ENCODE peak calls at places on chromosomes 7 and 10, in seven cellular contexts. E is non-pigmented ciliary epithelial cell; C is KBM-7; N is stromal cell of bone marrow; T is stimulated activated CD4-positive, alpha-beta T cell treated with anti-CD3 and anti-CD28 coated beads, Interleukin-12 subunit alpha, Interleukin-12 subunit beta, amount 100 ng/mL, for 48 hours; F is C1 segment of cervical spinal cord; U is HFF-Myc. B is an unnamed sample.

GRCh38 chr7:155363852-155364600 is 66.3 kb downstream of the INSIG1 start:
- DNase-seq in C (no peak), U (no peak), E (no peak), N (no peak), F (no peak), T (no peak), B (no peak)

GRCh38 chr10:102153093-102153620 is 968 bp downstream of the NOLC1 start:
- DNase-seq in N (no peak), E (no peak), T (no peak), C (peak), F (no peak), U (no peak), B (no peak)

GRCh38 chr7:96521068-96521629 is 188.5 kb downstream of the SEM1 start:
- DNase-seq in F (no peak), E (no peak), C (no peak), U (no peak), T (no peak), N (no peak), B (no peak)

GRCh38 chr7:111903797-111904196 is 302.4 kb downstream of the DOCK4 start:
- DNase-seq in U (no peak), F (no peak), N (no peak), E (no peak), T (no peak), C (no peak), B (no peak)

GRCh38 chr7:87435546-87435945 is 39.9 kb downstream of the ABCB4 start:
- DNase-seq in N (no peak), C (no peak), E (peak), T (no peak), U (no peak), F (no peak), B (no peak)

GRCh38 chr7:6234384-6234783 is 38.0 kb downstream of the CYTH3 start:
- DNase-seq in T (no peak), C (no peak), E (no peak), F (no peak), N (no peak), U (no peak), B (no peak)

GRCh38 chr10:115844592-115844991 is 428.4 kb downstream of the GFRA1 start:
- DNase-seq in E (no peak), N (no peak), C (no peak), U (no peak), F (no peak), T (no peak), B (no peak)

GRCh38 chr10:50538473-50539398 is 85.0 kb downstream of the SGMS1 start:
- DNase-seq in U (no peak), C (no peak), F (peak), T (no peak), E (no peak), N (no peak), B (no peak)

GRCh38 chr7:19060870-19061269 is 56.6 kb downstream of the TWIST1 start:
- DNase-seq in F (no peak), C (no peak), U (peak), E (no peak), N (no peak), T (no peak), B (no peak)

GRCh38 chr10:99678921-99679320 is 19.6 kb downstream of the ENTPD7 start:
- DNase-seq in F (no peak), N (no peak), C (no peak), U (no peak), T (no peak), E (no peak), B (no peak)

GRCh38 chr7:83161186-83161585 is 1.5 kb downstream of the PCLO start:
- DNase-seq in C (peak), N (no peak), F (no peak), E (no peak), T (no peak), U (no peak), B (no peak)

GRCh38 chr10:84549368-84549767 is 221.0 kb downstream of the CCSER2 start:
- DNase-seq in E (no peak), T (no peak), C (no peak), U (no peak), F (no peak), N (no peak), B (no peak)

GRCh38 chr10:84820121-84820520 is 491.7 kb downstream of the CCSER2 start:
- DNase-seq in E (no peak), U (no peak), C (peak), F (no peak), N (no peak), T (no peak), B (no peak)

GRCh38 chr10:119395287-119396007 is 147.1 kb downstream of the RGS10 start:
- DNase-seq in U (no peak), F (peak), C (peak), N (no peak), T (no peak), E (no peak), B (no peak)

GRCh38 chr10:120421250-120421649 is 35.8 kb upstream of the PLPP4 start:
- DNase-seq in E (no peak), F (no peak), T (no peak), N (no peak), C (no peak), U (no peak), B (no peak)

GRCh38 chr10:123573236-123574147 is 92.7 kb upstream of the GPR26 start:
- DNase-seq in E (no peak), U (no peak), T (peak), N (no peak), C (peak), F (no peak), B (no peak)

GRCh38 chr10:117860135-117860534 is 186.6 kb downstream of the RAB11FIP2 start:
- DNase-seq in T (no peak), N (no peak), C (no peak), E (no peak), U (no peak), F (no peak), B (no peak)

GRCh38 chr7:4267326-4268039 is 414.6 kb upstream of the FOXK1 start:
- DNase-seq in E (no peak), N (no peak), U (no peak), F (no peak), T (no peak), C (no peak), B (no peak)

GRCh38 chr7:158295966-158296797 is 291.4 kb downstream of the PTPRN2 start:
- DNase-seq in U (no peak), T (no peak), E (no peak), F (no peak), N (no peak), C (no peak), B (no peak)

B was measured in brain pericyte.